ENCODE peak calls at places on chromosomes 3 and 15, in six cellular contexts. One of them, this sample, is unnamed.
A peak's percentile ranks its signal among the peaks of the same experiment; 100 is the strongest.

GRCh38 chr3:152970851-152971250 is 135.9 kb downstream of the P2RY1 start:
- DNase-seq in endothelial cell of umbilical vein: no peak
- DNase-seq in H1: no peak
- DNase-seq in GM23338: no peak
- DNase-seq in HCT116: no peak
- DNase-seq in K562: no peak
- DNase-seq in this sample: no peak

GRCh38 chr3:187743195-187744141 is 1.8 kb downstream of the BCL6 start:
- DNase-seq in endothelial cell of umbilical vein: peak; percentile 39
- DNase-seq in H1: no peak
- DNase-seq in GM23338: peak; percentile 48
- DNase-seq in HCT116: no peak
- DNase-seq in K562: peak; percentile 55
- DNase-seq in this sample: no peak

GRCh38 chr15:100170280-100170654 is 171.5 kb downstream of the ADAMTS17 start:
- DNase-seq in endothelial cell of umbilical vein: no peak
- DNase-seq in H1: no peak
- DNase-seq in GM23338: no peak
- DNase-seq in HCT116: no peak
- DNase-seq in K562: no peak
- DNase-seq in this sample: no peak

GRCh38 chr3:183386651-183387050 is 41.8 kb downstream of the MCF2L2 start:
- DNase-seq in endothelial cell of umbilical vein: no peak
- DNase-seq in H1: no peak
- DNase-seq in GM23338: no peak
- DNase-seq in HCT116: no peak
- DNase-seq in K562: no peak
- DNase-seq in this sample: no peak

GRCh38 chr3:134333522-134334181 is 40.6 kb downstream of the AMOTL2 start:
- DNase-seq in endothelial cell of umbilical vein: no peak
- DNase-seq in H1: no peak
- DNase-seq in GM23338: peak; percentile 56
- DNase-seq in HCT116: no peak
- DNase-seq in K562: no peak
- DNase-seq in this sample: no peak

GRCh38 chr3:159637895-159638542 is 350.6 kb upstream of the IL12A start:
- DNase-seq in endothelial cell of umbilical vein: no peak
- DNase-seq in H1: no peak
- DNase-seq in GM23338: no peak
- DNase-seq in HCT116: peak; percentile 22
- DNase-seq in K562: no peak
- DNase-seq in this sample: no peak

GRCh38 chr15:31197497-31198414 is 96.2 kb upstream of the TRPM1 start:
- DNase-seq in endothelial cell of umbilical vein: peak; percentile 43
- DNase-seq in H1: peak; percentile 44
- DNase-seq in GM23338: peak; percentile 80
- DNase-seq in HCT116: no peak
- DNase-seq in K562: peak; percentile 56
- DNase-seq in this sample: peak; percentile 60

GRCh38 chr15:73940061-73940981 is 14.1 kb downstream of the LOXL1 start:
- DNase-seq in endothelial cell of umbilical vein: no peak
- DNase-seq in H1: no peak
- DNase-seq in GM23338: no peak
- DNase-seq in HCT116: no peak
- DNase-seq in K562: no peak
- DNase-seq in this sample: peak; percentile 76

GRCh38 chr15:58549013-58549779 is 117.4 kb downstream of the LIPC start:
- DNase-seq in endothelial cell of umbilical vein: no peak
- DNase-seq in H1: no peak
- DNase-seq in GM23338: no peak
- DNase-seq in HCT116: no peak
- DNase-seq in K562: no peak
- DNase-seq in this sample: peak; percentile 49

GRCh38 chr3:195069501-195070251 is 201.3 kb downstream of the XXYLT1 start:
- DNase-seq in endothelial cell of umbilical vein: no peak
- DNase-seq in H1: no peak
- DNase-seq in GM23338: no peak
- DNase-seq in HCT116: no peak
- DNase-seq in K562: no peak
- DNase-seq in this sample: no peak

GRCh38 chr15:60328852-60329443 is 68.8 kb downstream of the ANXA2 start:
- DNase-seq in endothelial cell of umbilical vein: peak; percentile 40
- DNase-seq in H1: no peak
- DNase-seq in GM23338: peak; percentile 43
- DNase-seq in HCT116: no peak
- DNase-seq in K562: peak; percentile 55
- DNase-seq in this sample: peak; percentile 36

GRCh38 chr3:178088930-178089329 is 447.3 kb upstream of the KCNMB2 start:
- DNase-seq in endothelial cell of umbilical vein: no peak
- DNase-seq in H1: no peak
- DNase-seq in GM23338: no peak
- DNase-seq in HCT116: no peak
- DNase-seq in K562: no peak
- DNase-seq in this sample: no peak

GRCh38 chr15:76185716-76186115 is 125.6 kb downstream of the ETFA start:
- DNase-seq in endothelial cell of umbilical vein: peak; percentile 66
- DNase-seq in H1: peak; percentile 54
- DNase-seq in GM23338: peak; percentile 81
- DNase-seq in HCT116: peak; percentile 77
- DNase-seq in K562: peak; percentile 68
- DNase-seq in this sample: no peak

GRCh38 chr3:183984749-183985729 is 32.6 kb downstream of the ABCC5 start:
- DNase-seq in endothelial cell of umbilical vein: no peak
- DNase-seq in H1: no peak
- DNase-seq in GM23338: peak; percentile 52
- DNase-seq in HCT116: no peak
- DNase-seq in K562: no peak
- DNase-seq in this sample: no peak

GRCh38 chr3:12553921-12554391 is 2.9 kb upstream of the MKRN2 start:
- DNase-seq in endothelial cell of umbilical vein: peak; percentile 62
- DNase-seq in H1: no peak
- DNase-seq in GM23338: peak; percentile 63
- DNase-seq in HCT116: no peak
- DNase-seq in K562: no peak
- DNase-seq in this sample: peak; percentile 58

GRCh38 chr3:80688814-80689213 is 921.0 kb upstream of the ROBO1 start:
- DNase-seq in endothelial cell of umbilical vein: peak; percentile 65
- DNase-seq in H1: no peak
- DNase-seq in GM23338: peak; percentile 19
- DNase-seq in HCT116: no peak
- DNase-seq in K562: no peak
- DNase-seq in this sample: peak; percentile 7

GRCh38 chr15:101613130-101614000 is 38.8 kb downstream of the TM2D3 start:
- DNase-seq in endothelial cell of umbilical vein: no peak
- DNase-seq in H1: no peak
- DNase-seq in GM23338: no peak
- DNase-seq in HCT116: no peak
- DNase-seq in K562: no peak
- DNase-seq in this sample: peak; percentile 80

GRCh38 chr3:152200476-152201422 is 68.0 kb upstream of the MBNL1 start:
- DNase-seq in endothelial cell of umbilical vein: peak; percentile 46
- DNase-seq in H1: no peak
- DNase-seq in GM23338: no peak
- DNase-seq in HCT116: no peak
- DNase-seq in K562: no peak
- DNase-seq in this sample: no peak

GRCh38 chr3:112228786-112229185 is 65.2 kb downstream of the SLC9C1 start:
- DNase-seq in endothelial cell of umbilical vein: no peak
- DNase-seq in H1: no peak
- DNase-seq in GM23338: no peak
- DNase-seq in HCT116: no peak
- DNase-seq in K562: no peak
- DNase-seq in this sample: no peak

GRCh38 chr15:70470556-70471191 is 292.7 kb downstream of the UACA start:
- DNase-seq in endothelial cell of umbilical vein: no peak
- DNase-seq in H1: no peak
- DNase-seq in GM23338: no peak
- DNase-seq in HCT116: no peak
- DNase-seq in K562: no peak
- DNase-seq in this sample: no peak

DNA sequence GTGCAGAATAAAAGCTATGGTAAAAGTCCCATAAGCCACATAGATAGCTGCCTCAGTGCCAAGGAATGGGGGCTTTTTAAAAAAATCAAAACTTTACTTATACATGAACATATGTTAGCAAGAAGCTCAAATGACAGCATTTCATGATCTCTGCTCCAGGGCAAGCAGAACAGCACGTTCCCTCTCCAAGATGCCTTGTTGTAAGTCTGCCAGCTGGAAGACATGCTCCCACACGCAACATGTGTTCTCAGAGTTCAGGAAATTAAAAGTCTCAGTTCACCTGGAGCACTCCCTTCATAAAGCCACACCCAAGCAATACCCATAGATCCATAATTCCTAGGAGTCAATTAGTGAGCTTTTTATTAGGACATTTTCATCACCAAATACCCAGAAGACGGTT is 52.2 kb downstream of the ABI3BP start:
- DNase-seq in endothelial cell of umbilical vein: no peak
- DNase-seq in H1: no peak
- DNase-seq in GM23338: no peak
- DNase-seq in HCT116: no peak
- DNase-seq in K562: no peak
- DNase-seq in this sample: no peak
- H3K4me3 ChIP-seq in endothelial cell of umbilical vein: no peak overlapping the region
- H3K4me3 ChIP-seq in H1: no peak overlapping the region
- H3K4me3 ChIP-seq in GM23338: no peak overlapping the region
- H3K4me3 ChIP-seq in HCT116: no peak overlapping the region
- H3K4me3 ChIP-seq in K562: no peak overlapping the region
- H3K4me3 ChIP-seq in this sample: no peak overlapping the region

GRCh38 chr3:48402281-48402732 is 27.6 kb downstream of the PLXNB1 start:
- DNase-seq in endothelial cell of umbilical vein: peak; percentile 89
- DNase-seq in H1: no peak
- DNase-seq in GM23338: no peak
- DNase-seq in HCT116: peak; percentile 46
- DNase-seq in K562: peak; percentile 35
- DNase-seq in this sample: peak; percentile 18
- TF ChIP-seq POLR2AphosphoS5 in endothelial cell of umbilical vein: peak; percentile 40
- TF ChIP-seq POLR2AphosphoS5 in H1: no peak
- TF ChIP-seq POLR2AphosphoS5 in GM23338: no peak
- TF ChIP-seq POLR2AphosphoS5 in HCT116: no peak
- TF ChIP-seq POLR2AphosphoS5 in K562: no peak
- TF ChIP-seq POLR2AphosphoS5 in this sample: peak; percentile 28

DNA sequence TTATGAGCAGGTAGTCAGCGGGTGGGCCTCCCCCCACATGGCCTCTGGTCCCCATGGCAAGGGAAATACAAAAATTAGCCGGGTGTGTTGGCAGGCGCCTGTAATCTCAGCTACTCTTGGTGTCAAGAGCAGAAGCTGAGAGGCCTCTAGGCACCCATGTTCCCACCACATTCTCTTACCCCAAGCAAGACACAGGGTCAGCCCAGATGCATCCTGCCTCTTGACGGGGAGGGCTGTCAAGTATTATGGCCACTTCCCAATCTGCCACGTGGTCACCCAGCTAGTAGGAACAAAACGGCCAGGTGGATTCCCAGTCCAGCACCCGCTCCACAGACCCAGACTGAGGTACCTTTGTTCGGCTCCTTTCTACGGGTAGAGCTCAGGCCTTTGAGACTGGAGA is 16.2 kb upstream of the SLC6A6 start:
- DNase-seq in endothelial cell of umbilical vein: no peak
- DNase-seq in H1: no peak
- DNase-seq in GM23338: no peak
- DNase-seq in HCT116: no peak
- DNase-seq in K562: no peak
- DNase-seq in this sample: no peak
- H3K4me2 ChIP-seq in endothelial cell of umbilical vein: no peak overlapping the region
- H3K4me2 ChIP-seq in H1: no peak overlapping the region
- H3K4me2 ChIP-seq in GM23338: no peak overlapping the region
- H3K4me2 ChIP-seq in HCT116: no peak overlapping the region
- H3K4me2 ChIP-seq in K562: no peak overlapping the region
- H3K4me2 ChIP-seq in this sample: no peak overlapping the region

GRCh38 chr3:131630812-131631211 is 128.0 kb upstream of the MRPL3 start:
- DNase-seq in endothelial cell of umbilical vein: no peak
- DNase-seq in H1: no peak
- DNase-seq in GM23338: no peak
- DNase-seq in HCT116: no peak
- DNase-seq in K562: no peak
- DNase-seq in this sample: no peak

DNA sequence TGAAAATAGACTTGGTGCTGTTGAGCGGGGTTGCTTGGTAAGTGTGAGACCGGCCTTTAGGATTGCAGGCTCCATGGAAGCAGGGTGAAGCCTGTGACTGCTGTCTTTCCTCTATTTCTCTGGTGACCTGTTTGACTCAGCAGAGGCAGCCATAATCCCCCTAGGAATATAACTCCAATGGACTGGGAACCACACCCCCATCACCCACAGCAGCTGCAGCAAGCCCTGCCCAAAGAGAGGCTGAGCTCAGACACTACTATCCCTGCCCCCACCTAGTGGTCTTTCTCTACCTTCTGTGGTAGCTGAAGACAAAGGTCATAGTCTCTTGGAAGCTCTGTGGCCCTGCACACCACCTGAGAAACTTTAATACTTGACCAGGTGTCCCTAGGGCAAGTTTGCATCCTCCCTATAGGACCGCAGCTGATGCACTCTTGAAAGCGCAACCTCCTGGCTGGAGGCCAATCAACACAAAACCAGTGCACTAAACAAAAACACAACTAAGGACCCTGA is 133.6 kb upstream of the MRPL3 start:
- DNase-seq in endothelial cell of umbilical vein: no peak
- DNase-seq in H1: no peak
- DNase-seq in GM23338: no peak
- DNase-seq in HCT116: no peak
- DNase-seq in K562: no peak
- DNase-seq in this sample: no peak
- H3K4me3 ChIP-seq in endothelial cell of umbilical vein: no peak overlapping the region
- H3K4me3 ChIP-seq in H1: no peak overlapping the region
- H3K4me3 ChIP-seq in GM23338: no peak overlapping the region
- H3K4me3 ChIP-seq in HCT116: no peak overlapping the region
- H3K4me3 ChIP-seq in K562: no peak overlapping the region
- H3K4me3 ChIP-seq in this sample: no peak overlapping the region

GRCh38 chr15:33157636-33158035 is 36.9 kb downstream of the FMN1 start:
- DNase-seq in endothelial cell of umbilical vein: no peak
- DNase-seq in H1: no peak
- DNase-seq in GM23338: no peak
- DNase-seq in HCT116: no peak
- DNase-seq in K562: no peak
- DNase-seq in this sample: no peak

GRCh38 chr15:33152502-33153109 is 41.9 kb downstream of the FMN1 start:
- DNase-seq in endothelial cell of umbilical vein: no peak
- DNase-seq in H1: no peak
- DNase-seq in GM23338: no peak
- DNase-seq in HCT116: no peak
- DNase-seq in K562: no peak
- DNase-seq in this sample: no peak

GRCh38 chr15:33156021-33156420 is 38.5 kb downstream of the FMN1 start:
- DNase-seq in endothelial cell of umbilical vein: no peak
- DNase-seq in H1: no peak
- DNase-seq in GM23338: no peak
- DNase-seq in HCT116: no peak
- DNase-seq in K562: no peak
- DNase-seq in this sample: no peak

GRCh38 chr15:33153548-33153947 is 41.0 kb downstream of the FMN1 start:
- DNase-seq in endothelial cell of umbilical vein: no peak
- DNase-seq in H1: no peak
- DNase-seq in GM23338: no peak
- DNase-seq in HCT116: no peak
- DNase-seq in K562: no peak
- DNase-seq in this sample: no peak

GRCh38 chr15:33154366-33155166 is 39.9 kb downstream of the FMN1 start:
- DNase-seq in endothelial cell of umbilical vein: no peak
- DNase-seq in H1: no peak
- DNase-seq in GM23338: no peak
- DNase-seq in HCT116: no peak
- DNase-seq in K562: no peak
- DNase-seq in this sample: no peak
- TF ChIP-seq POLR2AphosphoS5 in endothelial cell of umbilical vein: no peak
- TF ChIP-seq POLR2AphosphoS5 in H1: no peak
- TF ChIP-seq POLR2AphosphoS5 in GM23338: no peak
- TF ChIP-seq POLR2AphosphoS5 in HCT116: no peak
- TF ChIP-seq POLR2AphosphoS5 in K562: no peak
- TF ChIP-seq POLR2AphosphoS5 in this sample: peak; percentile 42

This sample was measured in SK-N-SH.